ENCODE peak calls at places on chromosomes 11 and 22, in ten cellular contexts. C, B, D, Z, I, A, R, E, F and Q are unnamed samples.

GRCh38 chr11:15563054-15563453 is 448.3 kb downstream of the INSC start:
- DNase-seq in C (peak), B (no peak), D (no peak), Z (no peak), I (no peak), A (no peak), R (no peak), E (no peak), F (no peak), Q (no peak)

GRCh38 chr11:7057641-7058040 is 31.2 kb upstream of the RBMXL2 start:
- DNase-seq in C (no peak), B (no peak), D (no peak), Z (no peak), I (no peak), A (no peak), R (no peak), E (no peak), F (no peak), Q (no peak)

GRCh38 chr11:17714356-17714854 is 5.0 kb upstream of the MYOD1 start:
- DNase-seq in C (no peak), B (no peak), D (no peak), Z (no peak), I (no peak), A (peak), R (no peak), E (no peak), F (no peak), Q (no peak)

GRCh38 chr11:1508986-1509385 is 22.4 kb upstream of the MOB2 start:
- DNase-seq in C (no peak), B (no peak), D (no peak), Z (no peak), I (no peak), A (peak), R (no peak), E (no peak), F (no peak), Q (peak)

GRCh38 chr11:16743478-16743877 is 5.0 kb downstream of the C11orf58 start:
- DNase-seq in C (no peak), B (no peak), D (no peak), Z (no peak), I (no peak), A (no peak), R (no peak), E (no peak), F (no peak), Q (no peak)

GRCh38 chr22:35119494-35119893 is 53.5 kb downstream of the ISX start:
- DNase-seq in C (no peak), B (no peak), D (no peak), Z (no peak), I (no peak), A (no peak), R (no peak), E (no peak), F (no peak), Q (no peak)

GRCh38 chr11:65871811-65872548 is 620 bp downstream of the EFEMP2 start:
- DNase-seq in C (no peak), B (peak), D (peak), Z (no peak), I (no peak), A (peak), R (no peak), E (peak), F (no peak), Q (no peak)

GRCh38 chr11:17646451-17647145 is 72.8 kb upstream of the MYOD1 start:
- DNase-seq in C (no peak), B (no peak), D (no peak), Z (no peak), I (no peak), A (no peak), R (no peak), E (no peak), F (no peak), Q (no peak)

GRCh38 chr11:132073787-132074186 is 703.4 kb downstream of the NTM start:
- DNase-seq in C (no peak), B (no peak), D (no peak), Z (no peak), I (no peak), A (no peak), R (no peak), E (peak), F (no peak), Q (no peak)

GRCh38 chr11:19597194-19597593 is 115.4 kb upstream of the NAV2 start:
- DNase-seq in C (no peak), B (peak), D (no peak), Z (no peak), I (no peak), A (no peak), R (no peak), E (peak), F (no peak), Q (no peak)

GRCh38 chr11:113351490-113351889 is 36.1 kb upstream of the ANKK1 start:
- DNase-seq in C (no peak), B (no peak), D (no peak), Z (no peak), I (no peak), A (no peak), R (no peak), E (no peak), F (no peak), Q (no peak)

GRCh38 chr11:61514050-61514917 is 5.7 kb downstream of the LRRC10B start:
- DNase-seq in C (no peak), B (no peak), D (no peak), Z (no peak), I (no peak), A (no peak), R (no peak), E (no peak), F (no peak), Q (no peak)

GRCh38 chr11:113181094-113181493 is 133.3 kb upstream of the TTC12 start:
- DNase-seq in C (no peak), B (no peak), D (no peak), Z (no peak), I (no peak), A (no peak), R (no peak), E (no peak), F (no peak), Q (no peak)

GRCh38 chr11:122207505-122207904 is 91.5 kb upstream of the BLID start:
- DNase-seq in C (peak), B (peak), D (no peak), Z (no peak), I (no peak), A (no peak), R (no peak), E (peak), F (no peak), Q (no peak)

GRCh38 chr11:122202161-122202950 is 86.3 kb upstream of the BLID start:
- DNase-seq in C (no peak), B (peak), D (no peak), Z (no peak), I (no peak), A (no peak), R (no peak), E (peak), F (no peak), Q (peak)

GRCh38 chr11:12243511-12243910 is 133.1 kb downstream of the MICAL2 start:
- DNase-seq in C (peak), B (no peak), D (no peak), Z (no peak), I (no peak), A (no peak), R (no peak), E (no peak), F (no peak), Q (no peak)

GRCh38 chr11:3225159-3225758 is 6.6 kb upstream of the MRGPRG start:
- DNase-seq in C (no peak), B (no peak), D (no peak), Z (no peak), I (no peak), A (no peak), R (no peak), E (no peak), F (no peak), Q (no peak)